ENCODE peak calls at places on chromosomes 12 and 14, in ten cellular contexts. Q is sigmoid colon, T is transverse colon, R is right lobe of liver, G is upper lobe of left lung, N is esophagus squamous epithelium, E is IMR-90, Z is testis, V is heart left ventricle, O is body of pancreas. D is an unnamed sample.

GRCh38 chr12:131351319-131352028 is 359.4 kb upstream of the SFSWAP start:
- DNase-seq in Q (no peak), T (no peak), R (no peak), G (no peak), N (no peak), E (no peak), Z (peak; percentile 68), V (no peak), O (no peak), D (no peak)

GRCh38 chr12:119870462-119870861 is 6.7 kb downstream of the CIT start:
- DNase-seq in Q (no peak), T (no peak), R (no peak), G (no peak), N (no peak), E (no peak), Z (no peak), V (no peak), O (no peak), D (no peak)

GRCh38 chr12:88617352-88617751 is 37.1 kb upstream of the KITLG start:
- DNase-seq in Q (no peak), T (no peak), R (no peak), G (no peak), N (no peak), E (no peak), Z (no peak), V (no peak), O (no peak), D (no peak)

GRCh38 chr12:39426636-39427245 is 16.2 kb downstream of the KIF21A start:
- DNase-seq in Q (no peak), T (no peak), R (no peak), G (no peak), N (no peak), E (no peak), Z (no peak), V (no peak), O (no peak), D (no peak)

GRCh38 chr12:96073346-96074336 is 38.3 kb upstream of the LTA4H start:
- DNase-seq in Q (no peak), T (no peak), R (no peak), G (no peak), N (no peak), E (no peak), Z (no peak), V (no peak), O (no peak), D (no peak)

GRCh38 chr12:96425321-96425720 is 25.1 kb upstream of the CDK17 start:
- DNase-seq in Q (no peak), T (no peak), R (no peak), G (no peak), N (no peak), E (peak; percentile 97), Z (no peak), V (no peak), O (no peak), D (no peak)

GRCh38 chr12:28966049-28966778 is 182.9 kb upstream of the FAR2 start:
- DNase-seq in Q (peak; percentile 64), T (peak; percentile 10), R (no peak), G (no peak), N (no peak), E (peak; percentile 20), Z (peak; percentile 19), V (peak; percentile 67), O (peak; percentile 58), D (no peak)

GRCh38 chr14:106874365-106874764 is 1348.0 kb downstream of the TMEM121 start:
- DNase-seq in Q (no peak), T (no peak), R (no peak), G (no peak), N (no peak), E (no peak), Z (no peak), V (no peak), O (no peak), D (no peak)

GRCh38 chr14:89479802-89480201 is 62.8 kb upstream of the FOXN3 start:
- DNase-seq in Q (no peak), T (no peak), R (no peak), G (no peak), N (no peak), E (peak; percentile 45), Z (no peak), V (no peak), O (no peak), D (no peak)

GRCh38 chr14:65170768-65171251 is 68.5 kb upstream of the MAX start:
- DNase-seq in Q (no peak), T (peak; percentile 17), R (no peak), G (peak; percentile 46), N (no peak), E (peak; percentile 81), Z (peak; percentile 51), V (no peak), O (peak; percentile 43), D (no peak)

DNA sequence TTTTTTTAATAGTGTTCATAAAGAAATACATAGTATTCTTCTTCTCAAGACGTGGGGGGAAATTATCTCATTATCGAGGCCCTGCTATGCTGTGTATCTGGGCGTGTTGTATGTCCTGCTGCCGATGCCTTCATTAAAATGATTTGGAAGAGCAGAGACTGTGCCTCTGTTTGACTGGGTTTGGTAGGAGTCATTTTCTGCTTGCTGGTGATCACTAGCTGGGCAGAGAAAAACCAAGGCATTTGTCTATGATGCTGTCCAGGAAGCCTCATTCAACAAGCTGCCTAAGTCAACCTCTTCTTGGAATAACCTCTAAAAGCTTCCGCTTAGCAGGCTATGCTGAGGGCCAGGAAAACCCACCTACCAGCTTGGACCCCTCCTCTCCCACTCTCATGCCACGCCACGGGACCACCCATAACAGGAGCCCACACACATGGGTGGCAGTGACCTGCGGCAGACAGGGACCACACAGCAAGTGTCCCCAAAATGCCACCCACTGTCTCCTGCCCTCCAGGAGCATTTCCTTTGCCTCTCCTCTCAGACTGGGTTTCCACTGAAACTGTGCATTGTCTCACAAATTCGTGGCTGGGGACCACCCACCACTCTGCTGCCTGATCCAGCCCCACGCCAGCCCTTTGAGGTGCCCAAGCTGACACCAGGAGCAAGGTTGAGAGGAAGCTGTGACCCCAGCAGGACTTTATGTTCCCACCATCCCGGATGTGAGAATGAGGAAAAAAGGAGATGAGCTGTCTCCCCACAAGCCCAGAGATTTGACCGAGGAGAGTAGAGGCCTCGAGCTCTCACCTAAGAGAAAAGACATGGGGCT is 36.8 kb downstream of the DAD1 start:
- DNase-seq in Q (no peak), T (no peak), R (no peak), G (peak; percentile 17), N (no peak), E (no peak), Z (no peak), V (no peak), O (no peak), D (no peak)
- TF ChIP-seq POLR2A in Q (no peak), T (no peak), R (no peak), G (no peak), N (no peak), E (no peak), Z (no peak), V (no peak), O (no peak), D (no peak)

GRCh38 chr14:75521415-75522199 is 662 bp upstream of the BATF start:
- DNase-seq in Q (no peak), T (no peak), R (no peak), G (no peak), N (no peak), E (no peak), Z (no peak), V (no peak), O (no peak), D (no peak)

GRCh38 chr14:75523771-75524171 is 1.5 kb downstream of the BATF start:
- DNase-seq in Q (no peak), T (no peak), R (no peak), G (no peak), N (no peak), E (peak; percentile 18), Z (no peak), V (no peak), O (no peak), D (no peak)

GRCh38 chr14:75520852-75521251 is 1.4 kb upstream of the BATF start:
- DNase-seq in Q (no peak), T (no peak), R (no peak), G (no peak), N (no peak), E (no peak), Z (no peak), V (no peak), O (no peak), D (no peak)

GRCh38 chr14:75522224-75522764 is at the start of gene BATF:
- DNase-seq in Q (no peak), T (peak; percentile 53), R (no peak), G (peak; percentile 44), N (no peak), E (no peak), Z (no peak), V (no peak), O (no peak), D (no peak)

GRCh38 chr14:75522919-75523318 is 650 bp downstream of the BATF start:
- DNase-seq in Q (no peak), T (no peak), R (no peak), G (no peak), N (no peak), E (no peak), Z (no peak), V (no peak), O (no peak), D (no peak)
- H3K4me3 ChIP-seq in Q (no peak overlapping the region), T (no peak overlapping the region), R (no peak overlapping the region), G (peak overlapping the region; percentile 46), N (peak overlapping the region; percentile 43), E (no peak overlapping the region), Z (no peak overlapping the region), V (no peak overlapping the region), O (no peak overlapping the region), D (peak overlapping the region; percentile 35)

GRCh38 chr12:9065607-9065856 is 50.2 kb downstream of the A2M start:
- DNase-seq in Q (no peak), T (no peak), R (no peak), G (no peak), N (no peak), E (no peak), Z (no peak), V (no peak), O (no peak), D (no peak)

GRCh38 chr12:9064815-9065606 is 50.7 kb downstream of the A2M start:
- DNase-seq in Q (peak; percentile 89), T (peak; percentile 87), R (peak; percentile 95), G (peak; percentile 91), N (no peak), E (no peak), Z (peak; percentile 85), V (peak; percentile 90), O (peak; percentile 98), D (no peak)

GRCh38 chr12:9066183-9066623 is 49.5 kb downstream of the A2M start:
- DNase-seq in Q (no peak), T (no peak), R (peak; percentile 51), G (peak; percentile 63), N (no peak), E (no peak), Z (no peak), V (peak; percentile 32), O (no peak), D (no peak)

GRCh38 chr12:9066755-9067433 is 48.8 kb downstream of the A2M start:
- DNase-seq in Q (no peak), T (no peak), R (no peak), G (no peak), N (no peak), E (no peak), Z (no peak), V (no peak), O (no peak), D (no peak)

GRCh38 chr12:9064201-9064814 is 51.4 kb downstream of the A2M start:
- DNase-seq in Q (peak; percentile 79), T (peak; percentile 67), R (peak; percentile 78), G (peak; percentile 93), N (no peak), E (peak; percentile 10), Z (peak; percentile 81), V (peak; percentile 68), O (peak; percentile 83), D (no peak)
- TF ChIP-seq POLR2A in Q (peak; percentile 16), T (no peak), R (peak; percentile 25), G (no peak), N (peak; percentile 50), E (no peak), Z (no peak), V (peak; percentile 34), O (peak; percentile 69), D (peak; percentile 16)

GRCh38 chr12:117040496-117040895 is 58.7 kb downstream of the TESC start:
- DNase-seq in Q (no peak), T (no peak), R (no peak), G (no peak), N (no peak), E (no peak), Z (no peak), V (no peak), O (no peak), D (no peak)
- H3K4me3 ChIP-seq in Q (no peak overlapping the region), T (no peak overlapping the region), R (no peak overlapping the region), G (no peak overlapping the region), N (no peak overlapping the region), E (no peak overlapping the region), Z (no peak overlapping the region), V (no peak overlapping the region), O (no peak overlapping the region), D (no peak overlapping the region)